ENCODE peak calls at places on chromosomes 2 and 18, in four cellular contexts. J is cardiac fibroblast, B is psoas muscle, F is left lung. P is an unnamed sample.

GRCh38 chr2:232354069-232354468 is 24.5 kb upstream of the ALPP start:
- DNase-seq in J (no peak), B (no peak), F (peak), P (no peak)

GRCh38 chr2:240963376-240964220 is 34.8 kb upstream of the SNED1 start:
- DNase-seq in J (no peak), B (no peak), F (peak), P (no peak)

GRCh38 chr2:211391206-211391605 is 834.8 kb downstream of the CPS1 start:
- DNase-seq in J (no peak), B (no peak), F (no peak), P (no peak)

GRCh38 chr2:37645363-37645762 is 26.1 kb downstream of the CDC42EP3 start:
- DNase-seq in J (peak), B (no peak), F (no peak), P (no peak)

GRCh38 chr2:221204699-221205098 is 367.4 kb downstream of the EPHA4 start:
- DNase-seq in J (no peak), B (no peak), F (no peak), P (no peak)

GRCh38 chr2:66437601-66438497 is 2.9 kb downstream of the MEIS1 start:
- DNase-seq in J (peak), B (no peak), F (peak), P (peak)

GRCh38 chr2:187581125-187581896 is 27.1 kb upstream of the TFPI start:
- DNase-seq in J (peak), B (no peak), F (no peak), P (peak)

GRCh38 chr2:25418944-25419677 is 77.4 kb upstream of the DNMT3A start:
- DNase-seq in J (peak), B (no peak), F (no peak), P (no peak)

GRCh38 chr2:218992703-218993344 is 398 bp downstream of the CRYBA2 start:
- DNase-seq in J (no peak), B (no peak), F (peak), P (no peak)

GRCh38 chr2:227876536-227876882 is 5.1 kb downstream of the DAW1 start:
- DNase-seq in J (no peak), B (no peak), F (no peak), P (no peak)

GRCh38 chr2:227871375-227871788 is at the start of gene DAW1:
- DNase-seq in J (peak), B (peak), F (peak), P (peak)

GRCh38 chr2:177147093-177147694 is 65.4 kb upstream of the HNRNPA3 start:
- DNase-seq in J (peak), B (no peak), F (no peak), P (peak)

GRCh38 chr18:26868968-26869586 is 3.6 kb upstream of the AQP4 start:
- DNase-seq in J (peak), B (no peak), F (no peak), P (no peak)

GRCh38 chr2:171889808-171890207 is 4.2 kb downstream of the SLC25A12 start:
- DNase-seq in J (no peak), B (no peak), F (no peak), P (no peak)

GRCh38 chr18:3061581-3062416 is 48.9 kb upstream of the LPIN2 start:
- DNase-seq in J (no peak), B (no peak), F (no peak), P (peak)
- H3K4me3 ChIP-seq in J (no peak), B (no peak), F (no peak), P (no peak)

DNA sequence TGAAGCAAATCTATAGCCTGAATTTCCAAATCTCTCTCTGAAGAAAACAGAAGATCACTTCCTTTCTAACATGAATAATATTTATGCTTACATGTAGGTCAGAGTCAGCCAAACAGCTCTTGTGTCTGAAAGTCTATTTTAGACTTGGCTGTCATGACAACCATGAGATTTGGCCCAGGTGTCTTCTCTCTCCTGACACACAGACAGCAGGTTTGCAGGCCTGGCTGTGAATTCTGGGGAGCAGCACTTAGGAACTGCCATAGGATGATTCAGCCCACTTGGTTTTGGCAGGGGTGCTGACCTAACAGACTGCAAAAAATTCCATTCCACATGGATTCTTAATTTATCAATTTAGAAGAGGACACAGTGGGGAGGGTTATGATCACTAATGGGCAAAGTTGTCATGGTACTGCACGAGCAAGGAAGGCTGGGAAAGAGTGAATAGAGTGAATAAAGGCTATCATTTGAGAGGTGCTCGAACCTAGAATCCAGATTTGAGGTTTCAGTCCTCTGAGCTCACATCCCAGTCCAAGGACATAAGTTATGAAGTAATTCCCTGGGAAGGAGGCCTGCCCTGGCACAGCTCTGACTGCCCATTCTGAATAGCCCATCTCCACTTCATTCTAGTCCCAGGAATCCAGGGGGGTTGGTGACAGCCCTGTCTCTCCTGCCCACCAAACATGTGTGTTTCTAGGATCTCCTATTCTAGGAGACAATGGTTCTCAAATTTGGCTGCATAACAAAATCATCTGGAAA is 453.9 kb upstream of the TRIB2 start:
- DNase-seq in J (peak), B (no peak), F (no peak), P (peak)
- TF ChIP-seq CTCF in J (no peak), B (no peak), F (no peak), P (no peak)

DNA sequence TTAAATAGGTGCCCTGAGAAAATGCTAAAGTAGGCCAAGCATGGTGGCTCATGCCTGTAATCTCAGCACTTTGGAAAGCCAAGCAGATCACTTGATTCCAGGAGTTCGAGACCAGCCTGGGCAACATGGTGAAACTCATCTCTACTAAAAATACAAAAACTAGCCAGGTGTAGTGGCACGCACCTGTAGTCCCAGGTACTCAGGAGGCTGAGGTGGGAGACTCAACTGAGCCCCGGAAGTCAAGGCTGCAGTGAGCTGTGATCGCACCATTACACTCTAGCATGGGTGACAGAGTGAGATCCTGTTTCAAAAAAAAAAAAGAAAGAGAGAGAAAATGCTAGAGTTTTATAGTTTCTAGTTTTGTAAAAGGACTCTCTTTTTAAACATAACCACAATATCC is 12.0 kb downstream of the ANKRD44 start:
- DNase-seq in J (no peak), B (no peak), F (no peak), P (no peak)
- H3K4me3 ChIP-seq in J (no peak), B (no peak), F (no peak), P (no peak)

DNA sequence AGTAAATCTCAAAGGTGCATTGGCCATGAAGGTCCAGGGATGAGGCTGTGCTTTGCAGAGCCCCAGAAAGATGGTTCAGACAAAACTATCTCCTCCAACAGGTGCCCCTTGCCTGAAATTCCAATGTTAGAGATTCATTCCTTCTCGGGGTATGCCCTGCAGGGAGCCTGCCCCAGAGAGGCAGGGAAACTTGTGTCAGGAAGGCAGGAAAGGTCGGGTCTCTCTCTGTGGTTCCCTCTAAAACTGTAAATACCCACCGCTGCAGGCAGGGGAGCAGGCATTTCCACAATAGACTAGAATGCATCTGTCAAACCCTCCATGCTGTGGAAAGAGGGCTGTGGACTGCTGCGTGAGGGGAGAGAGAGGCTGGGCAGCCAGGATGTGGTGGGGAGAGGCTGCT is 207.8 kb upstream of the SMAD2 start:
- DNase-seq in J (no peak), B (no peak), F (no peak), P (no peak)
- TF ChIP-seq CTCF in J (no peak), B (no peak), F (no peak), P (no peak)

DNA sequence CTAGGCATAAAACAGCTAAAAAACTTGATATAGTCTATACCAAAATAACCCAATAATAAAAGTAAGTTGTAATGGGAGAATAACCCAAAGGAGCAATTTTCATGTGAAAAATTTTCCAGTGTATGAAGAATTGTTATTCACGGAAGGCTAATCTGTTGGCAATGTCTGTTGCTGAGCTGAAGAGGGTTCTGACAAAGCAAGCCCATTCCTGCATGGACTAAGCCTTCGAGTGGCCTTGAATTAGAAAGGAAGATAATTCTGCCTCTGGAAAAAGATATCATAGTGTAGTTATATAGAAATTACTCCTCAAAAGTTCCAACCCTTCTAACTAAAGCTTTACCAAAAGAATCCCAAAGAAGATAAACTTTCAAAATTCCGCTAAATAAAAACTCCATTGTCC is 101.5 kb downstream of the MAP2 start:
- DNase-seq in J (peak), B (no peak), F (no peak), P (no peak)
- H3K4me3 ChIP-seq in J (no peak), B (no peak), F (no peak), P (no peak)

GRCh38 chr2:57549642-57550102 is 496.9 kb upstream of the VRK2 start:
- DNase-seq in J (no peak), B (no peak), F (no peak), P (no peak)

GRCh38 chr2:57550912-57551311 is 495.7 kb upstream of the VRK2 start:
- DNase-seq in J (no peak), B (no peak), F (no peak), P (no peak)

GRCh38 chr2:57558312-57558711 is 488.3 kb upstream of the VRK2 start:
- DNase-seq in J (no peak), B (no peak), F (no peak), P (no peak)

GRCh38 chr2:57552885-57553284 is 493.7 kb upstream of the VRK2 start:
- DNase-seq in J (no peak), B (no peak), F (no peak), P (no peak)
- TF ChIP-seq CTCF in J (no peak), B (no peak), F (no peak), P (no peak)

P was measured in fibroblast of villous mesenchyme.